ENCODE peak calls at places on chromosomes 3 and 15, in four cellular contexts. D, E, Y and L are unnamed samples.

GRCh38 chr15:82803793-82804574 is 1.9 kb downstream of the FSD2 start:
- DNase-seq in D (no peak), E (no peak), Y (no peak), L (no peak)

GRCh38 chr15:25061808-25062550 is 107.2 kb downstream of the SNRPN start:
- DNase-seq in E (no peak), D (no peak), Y (no peak), L (no peak)

GRCh38 chr3:99128740-99129505 is 227.4 kb upstream of the DCBLD2 start:
- DNase-seq in E (no peak), Y (no peak), D (no peak), L (no peak)

GRCh38 chr3:115388166-115388565 is 235.1 kb upstream of the GAP43 start:
- DNase-seq in D (no peak), E (no peak), Y (no peak), L (no peak)

GRCh38 chr15:55744026-55744655 is 1.2 kb upstream of the PRTG start:
- DNase-seq in Y (no peak), D (no peak), E (no peak), L (no peak)

GRCh38 chr3:24457719-24458118 is 36.9 kb downstream of the THRB start:
- DNase-seq in E (no peak), Y (no peak), D (no peak), L (no peak)

GRCh38 chr3:42661593-42662022 is 8.1 kb downstream of the ZBTB47 start:
- DNase-seq in Y (no peak), E (no peak), D (no peak), L (no peak)

GRCh38 chr3:72412557-72412956 is 435.7 kb downstream of the SHQ1 start:
- DNase-seq in Y (no peak), E (no peak), D (no peak), L (no peak)

GRCh38 chr3:20173844-20174410 is 12.1 kb downstream of the SGO1 start:
- DNase-seq in D (no peak), Y (no peak), E (no peak), L (no peak)

GRCh38 chr3:34364345-34364744 is 565.9 kb downstream of the PDCD6IP start:
- DNase-seq in Y (peak; percentile 21), D (no peak), E (no peak), L (no peak)

GRCh38 chr15:33742807-33743206 is 225.5 kb upstream of the CHRM5 start:
- DNase-seq in D (no peak), E (no peak), Y (no peak), L (no peak)

GRCh38 chr3:141643816-141644215 is 94.3 kb upstream of the RNF7 start:
- DNase-seq in D (no peak), E (no peak), Y (no peak), L (no peak)

GRCh38 chr3:192571197-192571791 is 156.0 kb downstream of the FGF12 start:
- DNase-seq in Y (no peak), D (no peak), E (no peak), L (no peak)

GRCh38 chr15:79378394-79379158 is 53.6 kb upstream of the MINAR1 start:
- DNase-seq in D (peak; percentile 46), E (no peak), Y (no peak), L (no peak)

GRCh38 chr15:78195735-78196201 is 38.6 kb downstream of the ACSBG1 start:
- DNase-seq in E (peak; percentile 52), Y (no peak), D (peak; percentile 69), L (peak; percentile 10)

GRCh38 chr15:46312133-46312740 is 677.4 kb downstream of the SQOR start:
- DNase-seq in E (peak; percentile 88), Y (peak; percentile 11), D (peak; percentile 33), L (peak; percentile 51)

GRCh38 chr3:131796558-131796957 is 238.3 kb downstream of the CPNE4 start:
- DNase-seq in Y (peak; percentile 61), D (no peak), E (peak; percentile 8), L (no peak)

GRCh38 chr3:8625991-8626390 is 18.6 kb downstream of the SSUH2 start:
- DNase-seq in Y (no peak), E (no peak), D (no peak), L (no peak)

GRCh38 chr3:163196815-163197214 is 1700.2 kb downstream of the OTOL1 start:
- DNase-seq in D (no peak), E (no peak), Y (no peak), L (no peak)

GRCh38 chr3:124860599-124860998 is 26.6 kb downstream of the ITGB5 start:
- DNase-seq in D (no peak), E (no peak), Y (no peak), L (peak; percentile 28)

GRCh38 chr3:129312021-129312639 is 33.5 kb downstream of the HMCES start:
- DNase-seq in D (no peak), Y (no peak), E (no peak), L (no peak)

GRCh38 chr3:89155811-89156210 is 48.4 kb downstream of the EPHA3 start:
- DNase-seq in D (no peak), E (no peak), Y (no peak), L (no peak)

GRCh38 chr15:62958528-62958927 is 84.0 kb upstream of the TPM1 start:
- DNase-seq in E (no peak), D (no peak), Y (no peak), L (no peak)

GRCh38 chr3:196971094-196971698 is 2.6 kb upstream of the PIGZ start:
- DNase-seq in Y (no peak), D (peak; percentile 36), E (no peak), L (no peak)

GRCh38 chr3:152031321-152031720 is 157.9 kb downstream of the SUCNR1 start:
- DNase-seq in D (no peak), Y (no peak), E (no peak), L (no peak)

GRCh38 chr3:122978569-122978968 is 49.0 kb downstream of the SEMA5B start:
- DNase-seq in Y (no peak), D (no peak), E (no peak), L (no peak)

GRCh38 chr3:129727707-129728106 is 121.2 kb upstream of the PLXND1 start:
- DNase-seq in Y (no peak), D (no peak), E (no peak), L (no peak)

GRCh38 chr3:128560768-128561167 is 67.8 kb upstream of the GATA2 start:
- DNase-seq in E (no peak), Y (no peak), D (no peak), L (no peak)

GRCh38 chr15:79339588-79340314 is 28.8 kb downstream of the TMED3 start:
- DNase-seq in E (no peak), Y (no peak), D (peak; percentile 40), L (peak; percentile 13)

GRCh38 chr3:132317229-132317948 is at the start of gene ACP3:
- DNase-seq in E (no peak), Y (peak; percentile 8), D (no peak), L (no peak)

GRCh38 chr15:73704869-73705645 is 20.9 kb downstream of the CD276 start:
- DNase-seq in E (peak; percentile 84), D (peak; percentile 81), Y (no peak), L (peak; percentile 47)

DNA sequence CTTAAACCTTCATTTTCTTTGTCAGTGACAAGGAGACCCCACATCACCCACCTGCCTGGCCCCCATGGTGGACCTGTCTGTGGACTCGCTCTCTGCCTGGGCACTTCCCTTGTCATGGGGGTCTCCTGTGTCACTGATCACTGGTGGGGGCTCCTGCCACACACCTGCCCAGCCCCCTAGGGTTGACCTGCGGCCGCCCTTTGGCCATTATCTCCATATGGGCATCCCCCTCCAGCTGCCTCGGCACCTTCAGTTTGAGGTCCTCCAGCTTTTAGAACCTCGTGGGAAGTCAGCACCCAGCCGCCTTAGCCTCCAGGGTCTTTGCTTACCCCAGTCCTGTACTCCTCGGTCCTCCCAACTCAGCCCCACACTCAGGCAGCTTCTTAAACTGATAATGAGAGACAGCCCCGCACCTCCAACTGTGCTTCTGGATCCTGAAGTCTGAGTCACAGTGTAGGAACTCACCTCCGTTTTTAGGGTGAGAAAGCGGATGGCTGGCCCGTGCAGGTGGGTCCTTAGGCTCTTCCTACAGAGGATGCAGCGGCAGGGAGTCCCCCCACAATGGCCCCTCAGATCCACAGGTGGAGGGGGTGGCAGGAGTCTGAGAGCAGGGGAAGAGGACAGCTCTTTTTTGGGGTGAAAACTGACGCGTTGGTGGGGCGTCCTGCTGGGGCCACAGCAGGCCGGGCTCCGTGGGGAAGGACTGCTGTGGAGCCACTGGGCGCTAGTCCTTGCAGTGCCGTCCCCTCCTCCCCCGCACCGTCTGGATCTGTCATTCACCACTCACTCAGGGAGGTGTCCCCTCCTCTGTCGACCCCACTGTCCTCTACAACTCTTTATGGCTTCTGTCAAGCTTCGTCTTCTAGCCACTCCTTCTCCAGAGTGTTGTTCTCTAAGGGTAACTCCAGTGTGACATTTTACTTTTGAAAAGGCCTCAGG is 8.7 kb upstream of the PRR23E start:
- DNase-seq in Y (no peak), E (no peak), D (no peak), L (no peak)
- TF ChIP-seq NR2C2 in Y (no peak), E (no peak), D (no peak), L (no peak)

GRCh38 chr3:41053220-41053619 is 146.1 kb upstream of the CTNNB1 start:
- DNase-seq in E (no peak), D (no peak), Y (no peak), L (no peak)
- TF ChIP-seq NR2C2 in E (no peak), D (no peak), Y (no peak), L (no peak)

DNA sequence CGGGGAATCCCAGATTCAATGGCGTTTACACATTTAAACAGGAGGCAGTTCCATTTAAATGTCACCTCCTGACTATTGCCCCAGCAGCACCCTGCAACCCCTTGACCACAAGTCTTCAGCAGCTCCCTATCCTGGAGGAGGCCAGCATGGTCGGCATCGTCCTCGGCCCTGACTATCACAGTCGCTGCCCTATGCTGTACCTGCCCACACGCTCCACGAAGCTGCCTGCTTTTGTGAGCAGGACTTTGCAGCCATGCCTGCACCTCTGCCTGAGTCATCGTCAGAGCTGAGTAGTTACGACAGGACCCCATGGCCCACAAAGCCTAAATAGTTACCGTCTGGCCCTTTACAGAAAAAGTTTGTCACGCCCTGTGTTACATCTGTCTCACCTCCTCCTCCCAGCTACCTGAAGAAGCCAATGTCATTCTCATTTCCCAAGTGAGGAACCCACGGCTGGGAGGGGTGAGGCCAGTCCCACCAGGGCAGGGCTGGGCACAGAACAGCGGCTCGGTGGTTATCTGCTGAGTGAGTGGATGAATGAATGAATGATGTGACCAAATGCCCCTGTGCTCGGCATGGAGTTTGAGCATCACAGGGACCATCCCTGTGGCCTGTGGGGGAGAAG is 47.8 kb upstream of the IQSEC1 start:
- DNase-seq in D (no peak), E (no peak), Y (no peak), L (no peak)
- TF ChIP-seq NR2C2 in D (no peak), E (no peak), Y (no peak), L (no peak)

GRCh38 chr3:64082917-64083587 is 59.8 kb upstream of the PSMD6 start:
- DNase-seq in E (no peak), D (no peak), Y (no peak), L (no peak)

GRCh38 chr3:64086479-64086878 is 63.2 kb upstream of the PSMD6 start:
- DNase-seq in E (no peak), D (no peak), Y (no peak), L (peak; percentile 26)

GRCh38 chr3:64082411-64082810 is 59.1 kb upstream of the PSMD6 start:
- DNase-seq in D (no peak), Y (no peak), E (no peak), L (no peak)

GRCh38 chr3:64083588-64083974 is 60.3 kb upstream of the PSMD6 start:
- DNase-seq in D (no peak), Y (no peak), E (no peak), L (no peak)

GRCh38 chr3:64084640-64085039 is 61.3 kb upstream of the PSMD6 start:
- DNase-seq in E (no peak), Y (no peak), D (no peak), L (peak; percentile 24)
- TF ChIP-seq NR2C2 in E (no peak), Y (no peak), D (no peak), L (no peak)